ENCODE peak calls at places on chromosome 16, in four cellular contexts. S, U, M and W are unnamed samples.

GRCh38 chr16:23435500-23435899 is 17.5 kb downstream of the COG7 start:
- DNase-seq in S (peak; percentile 15), U (peak; percentile 77), M (peak; percentile 71), W (peak; percentile 41)

GRCh38 chr16:69482410-69482951 is 58.1 kb downstream of the CYB5B start:
- DNase-seq in M (no peak), U (no peak), S (no peak), W (no peak)

GRCh38 chr16:85460983-85461813 is 151.9 kb upstream of the GSE1 start:
- DNase-seq in S (no peak), M (no peak), U (peak; percentile 34), W (no peak)

GRCh38 chr16:54475019-54475418 is 188.4 kb upstream of the IRX3 start:
- DNase-seq in S (no peak), M (no peak), U (no peak), W (no peak)

GRCh38 chr16:24612656-24613055 is 73.3 kb downstream of the RBBP6 start:
- DNase-seq in M (no peak), S (no peak), U (no peak), W (no peak)

GRCh38 chr16:27595993-27596392 is 46.0 kb downstream of the KATNIP start:
- DNase-seq in M (no peak), U (peak; percentile 43), S (no peak), W (no peak)

GRCh38 chr16:5428932-5429331 is 331.3 kb upstream of the EEF2KMT start:
- DNase-seq in M (no peak), U (no peak), S (no peak), W (no peak)

GRCh38 chr16:54287018-54287757 is 601 bp upstream of the IRX3 start:
- DNase-seq in S (no peak), M (no peak), U (no peak), W (no peak)

GRCh38 chr16:85978291-85978775 is 79.4 kb downstream of the IRF8 start:
- DNase-seq in M (peak; percentile 52), U (no peak), S (no peak), W (no peak)

GRCh38 chr16:70737377-70738082 is 51.7 kb upstream of the MTSS2 start:
- DNase-seq in M (no peak), S (peak; percentile 81), U (no peak), W (peak; percentile 87)

GRCh38 chr16:11076259-11077018 is 132.1 kb downstream of the CLEC16A start:
- DNase-seq in M (no peak), S (peak; percentile 79), U (peak; percentile 55), W (peak; percentile 75)

GRCh38 chr16:70661918-70662641 is 15.7 kb downstream of the IL34 start:
- DNase-seq in S (no peak), M (no peak), U (no peak), W (no peak)

GRCh38 chr16:2469399-2470233 is 1.5 kb upstream of the NTN3 start:
- DNase-seq in S (no peak), M (no peak), U (no peak), W (no peak)

GRCh38 chr16:51651061-51651466 is 500.0 kb upstream of the SALL1 start:
- DNase-seq in S (no peak), M (no peak), U (no peak), W (no peak)

GRCh38 chr16:22948603-22949368 is 134.8 kb downstream of the HS3ST2 start:
- DNase-seq in U (peak; percentile 85), S (peak; percentile 8), M (peak; percentile 60), W (peak; percentile 52)

GRCh38 chr16:55471448-55472097 is 7.4 kb upstream of the MMP2 start:
- DNase-seq in U (peak; percentile 6), M (peak; percentile 33), S (no peak), W (no peak)

GRCh38 chr16:56514845-56515244 is 5.0 kb downstream of the BBS2 start:
- DNase-seq in M (no peak), U (no peak), S (no peak), W (no peak)

GRCh38 chr16:80804451-80805383 is at the start of gene CDYL2:
- DNase-seq in M (no peak), S (no peak), U (no peak), W (peak; percentile 77)

GRCh38 chr16:69345923-69346322 is 5.7 kb downstream of the TMED6 start:
- DNase-seq in S (peak; percentile 5), M (no peak), U (no peak), W (no peak)

GRCh38 chr16:17827313-17827712 is 356.6 kb upstream of the XYLT1 start:
- DNase-seq in M (no peak), U (no peak), S (no peak), W (no peak)

GRCh38 chr16:55812951-55813350 is 19.9 kb downstream of the CES1 start:
- DNase-seq in M (no peak), U (no peak), S (no peak), W (no peak)

GRCh38 chr16:3095869-3096268 is 3.2 kb downstream of the ZSCAN10 start:
- DNase-seq in M (peak; percentile 62), S (no peak), U (peak; percentile 54), W (peak; percentile 81)

GRCh38 chr16:14513389-14514107 is 116.5 kb downstream of the PARN start:
- DNase-seq in U (no peak), M (no peak), S (no peak), W (no peak)

GRCh38 chr16:19424478-19424877 is 6.8 kb downstream of the TMC5 start:
- DNase-seq in S (no peak), U (no peak), M (no peak), W (no peak)

GRCh38 chr16:54648575-54648974 is 282.1 kb upstream of the IRX5 start:
- DNase-seq in U (no peak), M (no peak), S (no peak), W (no peak)

GRCh38 chr16:47851026-47851610 is 304.7 kb downstream of the ABCC12 start:
- DNase-seq in S (no peak), M (no peak), U (no peak), W (no peak)

GRCh38 chr16:70703041-70703834 is 17.4 kb upstream of the MTSS2 start:
- DNase-seq in M (no peak), S (no peak), U (peak; percentile 35), W (no peak)

DNA sequence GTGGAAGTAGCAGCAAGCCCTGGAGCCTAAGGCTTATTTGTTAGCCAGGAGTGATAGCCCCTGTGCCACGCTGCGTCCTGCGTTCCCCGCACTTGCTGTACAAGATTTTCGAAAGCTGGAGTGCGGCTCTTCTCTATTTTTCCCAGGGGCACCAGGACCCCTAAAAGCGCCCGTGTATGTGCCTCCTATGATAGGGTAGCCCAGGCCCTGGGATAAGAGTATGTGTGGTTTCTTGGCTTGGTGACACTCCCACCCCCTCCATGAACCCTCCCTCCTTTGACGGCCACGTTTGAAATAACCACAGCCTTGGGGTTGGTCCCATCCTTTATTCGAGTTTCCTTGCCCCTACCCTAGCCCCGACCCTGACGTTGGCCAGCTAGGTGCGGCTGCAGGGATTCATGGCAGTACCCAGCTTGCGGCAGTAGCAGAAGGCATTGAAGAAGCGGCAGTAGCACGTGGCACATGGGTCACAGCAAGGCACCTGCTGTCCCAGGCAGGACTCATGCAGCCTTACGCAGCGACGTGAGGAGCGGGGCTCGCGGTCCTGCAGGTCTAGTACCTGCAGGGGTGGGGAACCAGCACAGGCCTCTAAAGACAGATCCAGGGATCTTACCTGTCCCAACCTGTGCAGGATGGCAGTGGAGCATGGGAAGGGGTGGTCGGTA is 955 bp downstream of the AGRP start:
- DNase-seq in M (no peak), U (no peak), S (no peak), W (no peak)
- TF ChIP-seq SPI1 in M (no peak), U (no peak), S (no peak), W (no peak)

DNA sequence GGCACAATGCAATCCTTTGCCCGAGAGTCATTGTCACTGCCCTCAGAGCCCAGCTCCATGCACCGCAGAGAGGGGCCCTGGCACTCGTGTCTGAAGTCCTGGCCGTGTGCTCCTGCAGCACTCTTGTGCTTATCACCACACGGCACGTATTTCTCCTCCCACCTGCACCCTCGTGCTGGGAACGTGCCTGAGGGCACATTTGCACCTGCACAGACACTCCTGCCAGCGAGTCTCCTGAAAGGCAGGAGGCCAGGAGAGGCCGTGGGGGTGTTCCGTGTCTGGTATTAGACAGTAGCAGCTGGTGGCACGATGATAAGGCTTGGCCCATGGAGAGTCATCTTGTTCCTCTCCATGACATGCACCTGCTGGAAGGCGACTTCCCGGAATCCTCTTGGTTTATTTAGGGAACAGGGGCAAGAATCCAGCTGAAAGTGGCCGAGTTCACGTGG is 3.4 kb upstream of the ACSF3 start:
- DNase-seq in U (peak; percentile 66), M (no peak), S (no peak), W (no peak)
- TF ChIP-seq POLR2AphosphoS5 in U (peak; percentile 44), M (no peak), S (no peak), W (no peak)

GRCh38 chr16:57798267-57798810 is 4.0 kb downstream of the KIFC3 start:
- DNase-seq in S (no peak), U (no peak), M (no peak), W (no peak)

GRCh38 chr16:57800213-57801097 is 1.8 kb downstream of the KIFC3 start:
- DNase-seq in M (no peak), S (no peak), U (peak; percentile 77), W (no peak)

GRCh38 chr16:57798953-57799618 is 3.2 kb downstream of the KIFC3 start:
- DNase-seq in U (peak; percentile 31), S (no peak), M (no peak), W (no peak)

GRCh38 chr16:57801098-57801855 is 1.0 kb downstream of the KIFC3 start:
- DNase-seq in S (no peak), U (peak; percentile 40), M (no peak), W (no peak)

GRCh38 chr16:57799619-57800212 is 2.6 kb downstream of the KIFC3 start:
- DNase-seq in M (no peak), S (no peak), U (peak; percentile 54), W (no peak)
- TF ChIP-seq SPI1 in M (peak; percentile 47), S (no peak), U (no peak), W (no peak)

DNA sequence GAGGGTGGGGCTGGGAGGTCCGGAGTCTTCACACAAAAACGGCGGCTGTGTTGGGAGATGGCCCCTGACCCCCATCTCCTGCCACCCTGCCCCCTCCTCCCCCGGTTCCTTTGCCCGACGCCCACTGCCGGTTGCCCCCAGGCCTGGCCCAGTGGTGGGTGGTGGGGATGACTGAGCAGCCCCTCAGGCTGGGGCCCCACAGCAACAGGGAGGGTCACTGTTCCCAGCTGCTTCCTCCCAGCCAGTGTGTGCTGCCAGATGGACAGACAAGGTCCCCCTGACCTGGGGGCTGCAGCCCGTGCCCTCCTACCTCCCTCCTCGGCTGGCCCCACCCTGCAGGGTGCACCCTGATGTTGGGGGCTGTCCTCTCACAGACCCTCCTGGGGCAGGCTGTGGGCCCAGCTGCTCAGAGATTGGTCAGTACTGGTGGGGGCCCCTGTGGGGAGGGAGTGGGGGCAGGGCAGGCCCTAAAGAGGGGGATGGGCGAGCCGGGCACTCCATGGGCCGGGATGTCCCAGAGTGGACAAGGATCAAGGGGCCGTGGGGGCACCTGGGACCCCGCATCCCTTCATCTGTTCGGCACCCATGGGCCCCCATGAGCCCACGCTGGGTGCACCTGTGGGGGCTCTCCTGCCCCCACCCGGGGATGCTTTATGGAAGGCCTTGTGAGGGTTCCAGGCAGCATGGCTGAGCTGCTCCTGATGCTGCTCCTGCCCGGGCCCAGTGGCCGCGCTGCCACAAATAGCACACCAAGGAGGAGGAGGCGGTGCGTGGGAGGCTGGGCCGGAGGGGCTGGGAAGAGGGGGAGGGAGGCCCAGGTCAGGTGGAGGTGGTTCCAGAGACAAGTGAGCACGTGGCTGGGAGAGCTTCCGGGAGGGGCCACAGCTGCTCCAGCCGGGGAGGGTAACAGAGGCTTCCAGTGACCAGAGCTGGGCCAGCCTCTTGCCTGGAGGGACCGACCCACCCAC is 5.1 kb downstream of the C1QTNF8 start:
- DNase-seq in M (no peak), S (no peak), U (peak; percentile 36), W (no peak)
- TF ChIP-seq POLR2AphosphoS5 in M (no peak), S (no peak), U (no peak), W (no peak)

GRCh38 chr16:76650579-76650978 is 373.4 kb downstream of the CNTNAP4 start:
- DNase-seq in M (no peak), S (no peak), U (no peak), W (no peak)
- TF ChIP-seq SPI1 in M (no peak), S (no peak), U (no peak), W (no peak)

GRCh38 chr16:31186930-31187807 is 7.2 kb downstream of the FUS start:
- DNase-seq in U (no peak), S (no peak), M (peak; percentile 50), W (no peak)
- TF ChIP-seq POLR2AphosphoS5 in U (peak; percentile 10), S (peak; percentile 84), M (peak; percentile 48), W (peak; percentile 72)